ENCODE peak calls at places on chromosomes 1 and 21, in six cellular contexts. A is kidney glomerular epithelial cell; C is renal cortical epithelial cell; U is brain microvascular endothelial cell; X is activated CD4-positive, alpha-beta T cell treated with anti-CD3 and anti-CD28 coated beads, Interleukin-2, amount 10 ng/mL, durations not matched to agents 24 days and 14 days; D is activated CD4-positive, CD25-positive, alpha-beta regulatory T cell. S is an unnamed sample.

GRCh38 chr1:156012051-156012817 is 8.5 kb downstream of the SSR2 start:
- DNase-seq in A (no peak), X (no peak), C (no peak), D (no peak), U (no peak), S (no peak)

GRCh38 chr1:12561121-12561520 is 56.9 kb downstream of the DHRS3 start:
- DNase-seq in X (no peak), U (no peak), D (no peak), A (no peak), C (no peak), S (no peak)

GRCh38 chr1:64836792-64837191 is 91.9 kb downstream of the RAVER2 start:
- DNase-seq in C (no peak), D (no peak), A (no peak), U (no peak), X (no peak), S (no peak)

GRCh38 chr1:8043621-8044020 is 17.5 kb upstream of the ERRFI1 start:
- DNase-seq in U (no peak), A (no peak), C (no peak), D (no peak), X (no peak), S (no peak)

GRCh38 chr1:33346921-33347649 is 26.2 kb upstream of the A3GALT2 start:
- DNase-seq in X (peak; percentile 63), U (peak; percentile 87), D (no peak), A (peak; percentile 95), C (peak; percentile 91), S (peak; percentile 65)

GRCh38 chr1:154413177-154413576 is 8.0 kb downstream of the IL6R start:
- DNase-seq in U (no peak), D (no peak), X (no peak), A (no peak), C (no peak), S (no peak)

GRCh38 chr1:8089535-8090228 is 63.6 kb upstream of the ERRFI1 start:
- DNase-seq in X (no peak), A (no peak), U (no peak), D (no peak), C (peak; percentile 65), S (no peak)

GRCh38 chr1:116321766-116322175 is 51.3 kb upstream of the ATP1A1 start:
- DNase-seq in A (no peak), C (no peak), X (peak; percentile 69), D (no peak), U (no peak), S (no peak)

GRCh38 chr1:192489748-192490147 is 85.8 kb upstream of the RGS1 start:
- DNase-seq in U (peak; percentile 95), D (no peak), C (peak; percentile 99), A (peak; percentile 80), X (peak; percentile 71), S (peak; percentile 70)

GRCh38 chr1:54547601-54548388 is at the start of gene ACOT11:
- DNase-seq in A (peak; percentile 73), U (no peak), C (peak; percentile 34), X (no peak), D (no peak), S (peak; percentile 88)

GRCh38 chr1:85607126-85607912 is 26.8 kb downstream of the CCN1 start:
- DNase-seq in C (peak; percentile 100), A (peak; percentile 100), X (no peak), D (no peak), U (peak; percentile 100), S (no peak)

GRCh38 chr1:119635801-119636390 is 12.2 kb downstream of the ZNF697 start:
- DNase-seq in A (no peak), X (no peak), D (no peak), C (peak; percentile 39), U (peak; percentile 67), S (no peak)

GRCh38 chr1:158516966-158517365 is 37.2 kb downstream of the OR6Y1 start:
- DNase-seq in X (no peak), U (no peak), C (no peak), A (no peak), D (no peak), S (no peak)

GRCh38 chr1:101175474-101175873 is 61.3 kb upstream of the S1PR1 start:
- DNase-seq in A (no peak), D (no peak), X (no peak), U (no peak), C (no peak), S (no peak)

GRCh38 chr1:25082216-25082899 is 149.9 kb downstream of the SYF2 start:
- DNase-seq in C (no peak), U (no peak), A (no peak), X (no peak), D (no peak), S (no peak)

GRCh38 chr21:28959367-28960099 is 33.1 kb downstream of the LTN1 start:
- DNase-seq in A (peak; percentile 94), U (peak; percentile 68), X (no peak), D (no peak), C (peak; percentile 86), S (no peak)

S was measured in left colon.